ENCODE peak calls at places on chromosomes 4 and X, in five cellular contexts. One of them, this sample, is unnamed.
A peak's percentile ranks its signal among the peaks of the same experiment; 100 is the strongest.

GRCh38 chr4:94406668-94407437 is 44.9 kb upstream of the PDLIM5 start:
- DNase-seq in IMR-90: peak; percentile 88
- DNase-seq in fibroblast of the aortic adventitia: peak; percentile 96
- DNase-seq in AG10803: peak; percentile 84
- DNase-seq in cardiac fibroblast: peak; percentile 94
- DNase-seq in this sample: peak; percentile 96

GRCh38 chr4:171629182-171629581 is 184.0 kb upstream of the GALNTL6 start:
- DNase-seq in fibroblast of the aortic adventitia: no peak
- DNase-seq in cardiac fibroblast: no peak
- DNase-seq in IMR-90: no peak
- DNase-seq in AG10803: no peak
- DNase-seq in this sample: no peak

GRCh38 chr4:83043801-83044407 is 8.9 kb downstream of the COPS4 start:
- DNase-seq in fibroblast of the aortic adventitia: peak; percentile 86
- DNase-seq in IMR-90: peak; percentile 44
- DNase-seq in cardiac fibroblast: peak; percentile 43
- DNase-seq in AG10803: peak; percentile 64
- DNase-seq in this sample: peak; percentile 51

GRCh38 chrX:58051346-58051745 is 141.1 kb upstream of the ZXDA start:
- DNase-seq in fibroblast of the aortic adventitia: no peak
- DNase-seq in IMR-90: no peak
- DNase-seq in cardiac fibroblast: no peak
- DNase-seq in AG10803: no peak
- DNase-seq in this sample: no peak

GRCh38 chr4:15336410-15337184 is 91.2 kb upstream of the C1QTNF7 start:
- DNase-seq in fibroblast of the aortic adventitia: no peak
- DNase-seq in AG10803: peak; percentile 72
- DNase-seq in IMR-90: peak; percentile 92
- DNase-seq in cardiac fibroblast: peak; percentile 50
- DNase-seq in this sample: peak; percentile 56

GRCh38 chr4:100008048-100008447 is 58.0 kb upstream of the H2AZ1 start:
- DNase-seq in IMR-90: peak; percentile 74
- DNase-seq in AG10803: peak; percentile 78
- DNase-seq in cardiac fibroblast: peak; percentile 21
- DNase-seq in fibroblast of the aortic adventitia: peak; percentile 59
- DNase-seq in this sample: peak; percentile 67

GRCh38 chr4:130985371-130985770 is 1889.4 kb downstream of the C4orf33 start:
- DNase-seq in fibroblast of the aortic adventitia: no peak
- DNase-seq in cardiac fibroblast: no peak
- DNase-seq in IMR-90: no peak
- DNase-seq in AG10803: no peak
- DNase-seq in this sample: no peak

GRCh38 chr4:42673084-42673429 is 16.2 kb upstream of the ATP8A1 start:
- DNase-seq in AG10803: peak; percentile 8
- DNase-seq in IMR-90: no peak
- DNase-seq in cardiac fibroblast: peak; percentile 59
- DNase-seq in fibroblast of the aortic adventitia: peak; percentile 81
- DNase-seq in this sample: peak; percentile 60

GRCh38 chr4:112767386-112767785 is 130.4 kb downstream of the LARP7 start:
- DNase-seq in fibroblast of the aortic adventitia: no peak
- DNase-seq in cardiac fibroblast: no peak
- DNase-seq in IMR-90: no peak
- DNase-seq in AG10803: no peak
- DNase-seq in this sample: no peak

GRCh38 chr4:48490012-48490679 is at the start of gene ZAR1:
- DNase-seq in IMR-90: no peak
- DNase-seq in AG10803: no peak
- DNase-seq in fibroblast of the aortic adventitia: no peak
- DNase-seq in cardiac fibroblast: no peak
- DNase-seq in this sample: no peak

GRCh38 chrX:17183566-17183965 is 191.4 kb upstream of the NHS start:
- DNase-seq in fibroblast of the aortic adventitia: no peak
- DNase-seq in cardiac fibroblast: no peak
- DNase-seq in AG10803: no peak
- DNase-seq in IMR-90: no peak
- DNase-seq in this sample: no peak

GRCh38 chr4:167897116-167897515 is 195.2 kb upstream of the ANXA10 start:
- DNase-seq in cardiac fibroblast: peak; percentile 81
- DNase-seq in IMR-90: peak; percentile 63
- DNase-seq in fibroblast of the aortic adventitia: peak; percentile 84
- DNase-seq in AG10803: peak; percentile 62
- DNase-seq in this sample: peak; percentile 86

GRCh38 chr4:41541697-41542096 is 3.7 kb downstream of the LIMCH1 start:
- DNase-seq in AG10803: peak; percentile 29
- DNase-seq in cardiac fibroblast: peak; percentile 52
- DNase-seq in fibroblast of the aortic adventitia: peak; percentile 57
- DNase-seq in IMR-90: no peak
- DNase-seq in this sample: peak; percentile 48

GRCh38 chr4:175281894-175282293 is 363.7 kb downstream of the ADAM29 start:
- DNase-seq in cardiac fibroblast: no peak
- DNase-seq in IMR-90: no peak
- DNase-seq in AG10803: no peak
- DNase-seq in fibroblast of the aortic adventitia: no peak
- DNase-seq in this sample: no peak

GRCh38 chr4:138663883-138664282 is 351.7 kb upstream of the NOCT start:
- DNase-seq in AG10803: no peak
- DNase-seq in fibroblast of the aortic adventitia: no peak
- DNase-seq in IMR-90: peak; percentile 11
- DNase-seq in cardiac fibroblast: no peak
- DNase-seq in this sample: no peak

GRCh38 chr4:134219043-134219442 is 17.5 kb upstream of the PABPC4L start:
- DNase-seq in cardiac fibroblast: no peak
- DNase-seq in IMR-90: no peak
- DNase-seq in AG10803: no peak
- DNase-seq in fibroblast of the aortic adventitia: no peak
- DNase-seq in this sample: no peak

GRCh38 chr4:110982486-110982885 is 359.6 kb upstream of the PITX2 start:
- DNase-seq in cardiac fibroblast: no peak
- DNase-seq in fibroblast of the aortic adventitia: no peak
- DNase-seq in IMR-90: no peak
- DNase-seq in AG10803: peak; percentile 80
- DNase-seq in this sample: no peak

GRCh38 chrX:47518105-47518504 is 35.1 kb upstream of the ZNF41 start:
- DNase-seq in IMR-90: no peak
- DNase-seq in AG10803: no peak
- DNase-seq in fibroblast of the aortic adventitia: no peak
- DNase-seq in cardiac fibroblast: no peak
- DNase-seq in this sample: no peak

GRCh38 chrX:42943051-42943450 is 165.1 kb upstream of the PPP1R2C start:
- DNase-seq in IMR-90: no peak
- DNase-seq in cardiac fibroblast: no peak
- DNase-seq in fibroblast of the aortic adventitia: no peak
- DNase-seq in AG10803: no peak
- DNase-seq in this sample: no peak

GRCh38 chr4:59671037-59671436 is 1529.1 kb upstream of the ADGRL3 start:
- DNase-seq in fibroblast of the aortic adventitia: no peak
- DNase-seq in cardiac fibroblast: no peak
- DNase-seq in IMR-90: no peak
- DNase-seq in AG10803: no peak
- DNase-seq in this sample: no peak

GRCh38 chrX:50813843-50814661 is at the start of gene SHROOM4:
- DNase-seq in AG10803: peak; percentile 47
- DNase-seq in fibroblast of the aortic adventitia: peak; percentile 19
- DNase-seq in IMR-90: peak; percentile 58
- DNase-seq in cardiac fibroblast: peak; percentile 66
- DNase-seq in this sample: peak; percentile 67

GRCh38 chr4:159369256-159369655 is 266.4 kb downstream of the RAPGEF2 start:
- DNase-seq in cardiac fibroblast: no peak
- DNase-seq in fibroblast of the aortic adventitia: no peak
- DNase-seq in IMR-90: no peak
- DNase-seq in AG10803: no peak
- DNase-seq in this sample: no peak

GRCh38 chr4:186486172-186486571 is 69.2 kb downstream of the MTNR1A start:
- DNase-seq in fibroblast of the aortic adventitia: no peak
- DNase-seq in IMR-90: peak; percentile 4
- DNase-seq in AG10803: peak; percentile 41
- DNase-seq in cardiac fibroblast: peak; percentile 12
- DNase-seq in this sample: no peak

GRCh38 chr4:172707622-172708021 is 461.0 kb upstream of the GALNT7 start:
- DNase-seq in fibroblast of the aortic adventitia: no peak
- DNase-seq in IMR-90: no peak
- DNase-seq in AG10803: no peak
- DNase-seq in cardiac fibroblast: no peak
- DNase-seq in this sample: no peak

GRCh38 chrX:31383991-31384390 is 312.1 kb upstream of the FTHL17 start:
- DNase-seq in cardiac fibroblast: no peak
- DNase-seq in IMR-90: no peak
- DNase-seq in AG10803: no peak
- DNase-seq in fibroblast of the aortic adventitia: no peak
- DNase-seq in this sample: no peak

GRCh38 chr4:94889961-94890360 is 132.2 kb downstream of the BMPR1B start:
- DNase-seq in AG10803: peak; percentile 90
- DNase-seq in fibroblast of the aortic adventitia: peak; percentile 70
- DNase-seq in IMR-90: peak; percentile 73
- DNase-seq in cardiac fibroblast: peak; percentile 90
- DNase-seq in this sample: peak; percentile 54

GRCh38 chrX:67607436-67607835 is 63.6 kb downstream of the AR start:
- DNase-seq in cardiac fibroblast: no peak
- DNase-seq in AG10803: peak; percentile 83
- DNase-seq in IMR-90: peak; percentile 44
- DNase-seq in fibroblast of the aortic adventitia: peak; percentile 59
- DNase-seq in this sample: no peak

GRCh38 chr4:147480502-147480890 is 401 bp upstream of the EDNRA start:
- DNase-seq in cardiac fibroblast: no peak
- DNase-seq in AG10803: no peak
- DNase-seq in IMR-90: no peak
- DNase-seq in fibroblast of the aortic adventitia: no peak
- DNase-seq in this sample: no peak
- H3K4me3 ChIP-seq in cardiac fibroblast: peak overlapping the region; percentile 66
- H3K4me3 ChIP-seq in AG10803: peak overlapping the region; percentile 65
- H3K4me3 ChIP-seq in IMR-90: peak overlapping the region; percentile 69
- H3K4me3 ChIP-seq in fibroblast of the aortic adventitia: peak overlapping the region; percentile 72
- H3K4me3 ChIP-seq in this sample: peak overlapping the region; percentile 58

DNA sequence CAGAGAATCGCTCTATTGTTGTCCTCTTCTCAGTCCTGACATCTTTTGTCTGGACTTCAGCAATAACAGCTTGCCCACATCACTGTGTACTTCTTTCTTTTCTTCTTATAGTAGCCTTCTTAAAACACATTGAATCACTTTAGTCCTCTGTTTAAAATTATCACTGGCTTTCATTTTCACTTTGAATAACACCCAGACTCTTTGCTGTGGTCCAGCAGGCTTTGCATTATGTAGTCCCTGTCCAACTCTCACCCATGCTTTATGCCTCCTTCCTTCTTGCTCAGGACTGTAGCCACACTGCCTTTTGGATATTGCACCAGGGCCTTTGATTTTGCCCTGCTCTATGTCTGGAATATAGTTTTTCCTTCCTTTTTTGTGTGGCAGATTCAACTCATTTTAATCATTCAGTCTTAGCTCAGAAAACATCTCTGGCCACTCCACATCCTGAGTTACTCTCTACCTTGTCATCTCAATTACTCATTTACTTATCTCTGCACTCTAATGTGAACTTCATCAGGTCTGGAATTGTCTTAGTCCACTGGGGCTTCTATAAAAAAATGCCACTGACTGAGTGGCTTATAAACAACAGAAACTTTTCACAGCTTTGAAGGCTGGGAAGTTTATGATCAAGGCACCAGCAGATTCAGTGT is 168.2 kb downstream of the C4orf33 start:
- DNase-seq in IMR-90: no peak
- DNase-seq in fibroblast of the aortic adventitia: no peak
- DNase-seq in AG10803: no peak
- DNase-seq in cardiac fibroblast: no peak
- DNase-seq in this sample: no peak
- H3K4me3 ChIP-seq in IMR-90: no peak overlapping the region
- H3K4me3 ChIP-seq in fibroblast of the aortic adventitia: no peak overlapping the region
- H3K4me3 ChIP-seq in AG10803: no peak overlapping the region
- H3K4me3 ChIP-seq in cardiac fibroblast: no peak overlapping the region
- H3K4me3 ChIP-seq in this sample: no peak overlapping the region

GRCh38 chr4:6471303-6472007 is 959 bp downstream of the PPP2R2C start:
- DNase-seq in AG10803: no peak
- DNase-seq in fibroblast of the aortic adventitia: no peak
- DNase-seq in IMR-90: no peak
- DNase-seq in cardiac fibroblast: no peak
- DNase-seq in this sample: no peak
- H3K4me3 ChIP-seq in AG10803: no peak overlapping the region
- H3K4me3 ChIP-seq in fibroblast of the aortic adventitia: no peak overlapping the region
- H3K4me3 ChIP-seq in IMR-90: no peak overlapping the region
- H3K4me3 ChIP-seq in cardiac fibroblast: peak overlapping the region; percentile 39
- H3K4me3 ChIP-seq in this sample: no peak overlapping the region

GRCh38 chr4:11149612-11150259 is 279.0 kb downstream of the HS3ST1 start:
- DNase-seq in cardiac fibroblast: no peak
- DNase-seq in IMR-90: no peak
- DNase-seq in AG10803: no peak
- DNase-seq in fibroblast of the aortic adventitia: peak; percentile 23
- DNase-seq in this sample: no peak
- H3K4me3 ChIP-seq in cardiac fibroblast: no peak overlapping the region
- H3K4me3 ChIP-seq in IMR-90: no peak overlapping the region
- H3K4me3 ChIP-seq in AG10803: no peak overlapping the region
- H3K4me3 ChIP-seq in fibroblast of the aortic adventitia: no peak overlapping the region
- H3K4me3 ChIP-seq in this sample: no peak overlapping the region

GRCh38 chrX:102746134-102746584 is 25.6 kb downstream of the GPRASP3 start:
- DNase-seq in AG10803: peak; percentile 16
- DNase-seq in fibroblast of the aortic adventitia: peak; percentile 6
- DNase-seq in IMR-90: no peak
- DNase-seq in cardiac fibroblast: peak; percentile 33
- DNase-seq in this sample: peak; percentile 16
- H3K4me3 ChIP-seq in AG10803: peak overlapping the region; percentile 65
- H3K4me3 ChIP-seq in fibroblast of the aortic adventitia: peak overlapping the region; percentile 66
- H3K4me3 ChIP-seq in IMR-90: peak overlapping the region; percentile 61
- H3K4me3 ChIP-seq in cardiac fibroblast: peak overlapping the region; percentile 60
- H3K4me3 ChIP-seq in this sample: peak overlapping the region; percentile 61

DNA sequence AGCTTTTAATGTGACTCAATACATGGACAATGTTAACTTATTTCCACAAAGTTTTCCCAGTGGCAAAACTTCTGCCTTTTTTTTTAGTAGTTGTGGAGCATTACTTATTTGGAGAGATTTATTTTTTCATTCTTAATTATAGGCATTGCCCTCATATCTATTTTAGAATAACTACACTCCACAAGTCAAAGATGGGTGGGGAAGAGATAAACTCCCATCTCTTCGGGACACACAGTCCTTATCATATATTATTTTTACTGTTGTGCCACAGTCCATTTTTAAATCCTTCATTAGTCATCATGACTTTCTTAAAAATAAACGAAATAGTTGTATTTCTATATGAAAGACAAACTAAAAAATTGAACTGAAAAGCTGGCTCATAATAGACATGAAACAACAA is 1.2 kb downstream of the DMD start:
- DNase-seq in fibroblast of the aortic adventitia: no peak
- DNase-seq in cardiac fibroblast: no peak
- DNase-seq in IMR-90: no peak
- DNase-seq in AG10803: no peak
- DNase-seq in this sample: no peak
- H3K4me3 ChIP-seq in fibroblast of the aortic adventitia: peak overlapping the region; percentile 50
- H3K4me3 ChIP-seq in cardiac fibroblast: peak overlapping the region; percentile 51
- H3K4me3 ChIP-seq in IMR-90: peak overlapping the region; percentile 51
- H3K4me3 ChIP-seq in AG10803: no peak overlapping the region
- H3K4me3 ChIP-seq in this sample: peak overlapping the region; percentile 62

GRCh38 chrX:153642655-153643430 is 4.2 kb upstream of the DUSP9 start:
- DNase-seq in AG10803: no peak
- DNase-seq in cardiac fibroblast: no peak
- DNase-seq in IMR-90: no peak
- DNase-seq in fibroblast of the aortic adventitia: no peak
- DNase-seq in this sample: no peak
- H3K4me3 ChIP-seq in AG10803: no peak overlapping the region
- H3K4me3 ChIP-seq in cardiac fibroblast: no peak overlapping the region
- H3K4me3 ChIP-seq in IMR-90: no peak overlapping the region
- H3K4me3 ChIP-seq in fibroblast of the aortic adventitia: no peak overlapping the region
- H3K4me3 ChIP-seq in this sample: no peak overlapping the region